ENCODE peak calls at places on chromosomes 13 and 19, in ten cellular contexts. One of them, this sample, is unnamed.
A peak's percentile ranks its signal among the peaks of the same experiment; 100 is the strongest.

GRCh38 chr13:35699805-35700204 is 223.3 kb upstream of the MAB21L1 start:
- DNase-seq in cardiac muscle cell: no peak
- DNase-seq in skeletal muscle cell: no peak
- DNase-seq in sciatic nerve: peak; percentile 72
- DNase-seq in iPS-NIHi11: no peak
- DNase-seq in psoas muscle: no peak
- DNase-seq in kidney tubule cell: peak; percentile 7
- DNase-seq in uterus: peak; percentile 51
- DNase-seq in ureter: no peak
- DNase-seq in GM03348: peak; percentile 62
- DNase-seq in this sample: no peak

GRCh38 chr13:58238972-58239773 is 607.6 kb downstream of the PCDH17 start:
- DNase-seq in cardiac muscle cell: no peak
- DNase-seq in skeletal muscle cell: no peak
- DNase-seq in psoas muscle: peak; percentile 16
- DNase-seq in sciatic nerve: no peak
- DNase-seq in ureter: no peak
- DNase-seq in kidney tubule cell: no peak
- DNase-seq in GM03348: no peak
- DNase-seq in iPS-NIHi11: no peak
- DNase-seq in uterus: no peak
- DNase-seq in this sample: no peak

GRCh38 chr19:3224346-3225325 is at the start of gene CELF5:
- DNase-seq in sciatic nerve: no peak
- DNase-seq in GM03348: peak; percentile 95
- DNase-seq in skeletal muscle cell: no peak
- DNase-seq in iPS-NIHi11: peak; percentile 96
- DNase-seq in uterus: no peak
- DNase-seq in psoas muscle: no peak
- DNase-seq in kidney tubule cell: peak; percentile 25
- DNase-seq in ureter: no peak
- DNase-seq in cardiac muscle cell: peak; percentile 81
- DNase-seq in this sample: peak; percentile 94

GRCh38 chr19:46624958-46625661 is at the start of gene PTGIR:
- DNase-seq in uterus: peak; percentile 84
- DNase-seq in skeletal muscle cell: peak; percentile 62
- DNase-seq in GM03348: peak; percentile 85
- DNase-seq in psoas muscle: peak; percentile 91
- DNase-seq in sciatic nerve: peak; percentile 85
- DNase-seq in kidney tubule cell: no peak
- DNase-seq in cardiac muscle cell: no peak
- DNase-seq in iPS-NIHi11: peak; percentile 44
- DNase-seq in ureter: peak; percentile 70
- DNase-seq in this sample: peak; percentile 81

GRCh38 chr19:18789883-18790565 is 1.1 kb downstream of the COMP start:
- DNase-seq in uterus: no peak
- DNase-seq in GM03348: peak; percentile 91
- DNase-seq in ureter: no peak
- DNase-seq in cardiac muscle cell: peak; percentile 32
- DNase-seq in sciatic nerve: no peak
- DNase-seq in skeletal muscle cell: no peak
- DNase-seq in iPS-NIHi11: peak; percentile 81
- DNase-seq in psoas muscle: no peak
- DNase-seq in kidney tubule cell: no peak
- DNase-seq in this sample: peak; percentile 73

GRCh38 chr19:30719991-30720329 is 347.8 kb downstream of the ZNF536 start:
- DNase-seq in cardiac muscle cell: no peak
- DNase-seq in ureter: no peak
- DNase-seq in psoas muscle: peak; percentile 53
- DNase-seq in iPS-NIHi11: peak; percentile 42
- DNase-seq in skeletal muscle cell: no peak
- DNase-seq in sciatic nerve: no peak
- DNase-seq in kidney tubule cell: peak; percentile 22
- DNase-seq in GM03348: peak; percentile 65
- DNase-seq in uterus: peak; percentile 28
- DNase-seq in this sample: peak; percentile 37

GRCh38 chr13:112934075-112934474 is 34.9 kb upstream of the MCF2L start:
- DNase-seq in psoas muscle: no peak
- DNase-seq in uterus: no peak
- DNase-seq in kidney tubule cell: no peak
- DNase-seq in iPS-NIHi11: no peak
- DNase-seq in GM03348: no peak
- DNase-seq in cardiac muscle cell: no peak
- DNase-seq in sciatic nerve: no peak
- DNase-seq in skeletal muscle cell: no peak
- DNase-seq in ureter: no peak
- DNase-seq in this sample: no peak

GRCh38 chr19:18804643-18805042 is 13.5 kb upstream of the COMP start:
- DNase-seq in psoas muscle: no peak
- DNase-seq in iPS-NIHi11: no peak
- DNase-seq in sciatic nerve: no peak
- DNase-seq in ureter: no peak
- DNase-seq in uterus: no peak
- DNase-seq in cardiac muscle cell: no peak
- DNase-seq in kidney tubule cell: no peak
- DNase-seq in skeletal muscle cell: no peak
- DNase-seq in GM03348: no peak
- DNase-seq in this sample: no peak

GRCh38 chr13:79710376-79710775 is 229.4 kb downstream of the NDFIP2 start:
- DNase-seq in psoas muscle: no peak
- DNase-seq in skeletal muscle cell: no peak
- DNase-seq in iPS-NIHi11: no peak
- DNase-seq in uterus: no peak
- DNase-seq in GM03348: peak; percentile 50
- DNase-seq in cardiac muscle cell: no peak
- DNase-seq in sciatic nerve: no peak
- DNase-seq in kidney tubule cell: peak; percentile 34
- DNase-seq in ureter: no peak
- DNase-seq in this sample: no peak

GRCh38 chr13:97359181-97360057 is 74.5 kb upstream of the RAP2A start:
- DNase-seq in GM03348: peak; percentile 75
- DNase-seq in cardiac muscle cell: peak; percentile 77
- DNase-seq in iPS-NIHi11: peak; percentile 61
- DNase-seq in kidney tubule cell: peak; percentile 65
- DNase-seq in uterus: peak; percentile 65
- DNase-seq in skeletal muscle cell: peak; percentile 43
- DNase-seq in sciatic nerve: no peak
- DNase-seq in psoas muscle: no peak
- DNase-seq in ureter: peak; percentile 58
- DNase-seq in this sample: peak; percentile 70

GRCh38 chr19:58059681-58060080 is 599 bp downstream of the ZNF135 start:
- DNase-seq in iPS-NIHi11: no peak
- DNase-seq in ureter: no peak
- DNase-seq in sciatic nerve: no peak
- DNase-seq in skeletal muscle cell: no peak
- DNase-seq in cardiac muscle cell: no peak
- DNase-seq in psoas muscle: no peak
- DNase-seq in kidney tubule cell: no peak
- DNase-seq in uterus: no peak
- DNase-seq in GM03348: no peak
- DNase-seq in this sample: no peak

GRCh38 chr19:15259900-15260299 is 27.7 kb upstream of the EPHX3 start:
- DNase-seq in psoas muscle: no peak
- DNase-seq in cardiac muscle cell: no peak
- DNase-seq in skeletal muscle cell: no peak
- DNase-seq in uterus: no peak
- DNase-seq in ureter: no peak
- DNase-seq in sciatic nerve: no peak
- DNase-seq in kidney tubule cell: no peak
- DNase-seq in GM03348: no peak
- DNase-seq in iPS-NIHi11: no peak
- DNase-seq in this sample: no peak

GRCh38 chr19:2294377-2295335 is 12.7 kb upstream of the PEAK3 start:
- DNase-seq in sciatic nerve: no peak
- DNase-seq in cardiac muscle cell: no peak
- DNase-seq in psoas muscle: no peak
- DNase-seq in skeletal muscle cell: peak; percentile 57
- DNase-seq in ureter: no peak
- DNase-seq in GM03348: peak; percentile 83
- DNase-seq in kidney tubule cell: no peak
- DNase-seq in uterus: peak; percentile 61
- DNase-seq in iPS-NIHi11: no peak
- DNase-seq in this sample: peak; percentile 82

GRCh38 chr13:20426766-20427448 is 98.8 kb downstream of the CRYL1 start:
- DNase-seq in ureter: no peak
- DNase-seq in skeletal muscle cell: no peak
- DNase-seq in kidney tubule cell: no peak
- DNase-seq in psoas muscle: no peak
- DNase-seq in cardiac muscle cell: no peak
- DNase-seq in GM03348: peak; percentile 30
- DNase-seq in iPS-NIHi11: no peak
- DNase-seq in uterus: no peak
- DNase-seq in sciatic nerve: no peak
- DNase-seq in this sample: no peak

GRCh38 chr13:48411281-48412099 is 1.4 kb downstream of the LPAR6 start:
- DNase-seq in iPS-NIHi11: peak; percentile 33
- DNase-seq in GM03348: no peak
- DNase-seq in ureter: no peak
- DNase-seq in kidney tubule cell: peak; percentile 10
- DNase-seq in cardiac muscle cell: no peak
- DNase-seq in psoas muscle: no peak
- DNase-seq in uterus: no peak
- DNase-seq in skeletal muscle cell: no peak
- DNase-seq in sciatic nerve: no peak
- DNase-seq in this sample: no peak

GRCh38 chr19:17755977-17756670 is 4.8 kb downstream of the FCHO1 start:
- DNase-seq in psoas muscle: no peak
- DNase-seq in kidney tubule cell: peak; percentile 21
- DNase-seq in uterus: no peak
- DNase-seq in cardiac muscle cell: peak; percentile 83
- DNase-seq in iPS-NIHi11: peak; percentile 85
- DNase-seq in GM03348: peak; percentile 31
- DNase-seq in skeletal muscle cell: no peak
- DNase-seq in sciatic nerve: no peak
- DNase-seq in ureter: no peak
- DNase-seq in this sample: no peak

GRCh38 chr13:46586766-46587509 is 34.0 kb downstream of the LRCH1 start:
- DNase-seq in psoas muscle: no peak
- DNase-seq in cardiac muscle cell: no peak
- DNase-seq in GM03348: no peak
- DNase-seq in ureter: no peak
- DNase-seq in skeletal muscle cell: no peak
- DNase-seq in sciatic nerve: no peak
- DNase-seq in uterus: no peak
- DNase-seq in kidney tubule cell: peak; percentile 65
- DNase-seq in iPS-NIHi11: no peak
- DNase-seq in this sample: no peak

GRCh38 chr13:95698047-95698749 is 21.3 kb downstream of the DNAJC3 start:
- DNase-seq in psoas muscle: no peak
- DNase-seq in ureter: no peak
- DNase-seq in kidney tubule cell: peak; percentile 29
- DNase-seq in GM03348: no peak
- DNase-seq in iPS-NIHi11: peak; percentile 26
- DNase-seq in skeletal muscle cell: no peak
- DNase-seq in uterus: no peak
- DNase-seq in cardiac muscle cell: no peak
- DNase-seq in sciatic nerve: no peak
- DNase-seq in this sample: no peak

GRCh38 chr19:30896551-30896950 is 452.7 kb downstream of the TSHZ3 start:
- DNase-seq in skeletal muscle cell: no peak
- DNase-seq in sciatic nerve: no peak
- DNase-seq in kidney tubule cell: no peak
- DNase-seq in iPS-NIHi11: peak; percentile 45
- DNase-seq in GM03348: no peak
- DNase-seq in uterus: no peak
- DNase-seq in cardiac muscle cell: peak; percentile 92
- DNase-seq in psoas muscle: no peak
- DNase-seq in ureter: no peak
- DNase-seq in this sample: no peak

GRCh38 chr19:1082928-1083816 is 12.0 kb downstream of the POLR2E start:
- DNase-seq in iPS-NIHi11: no peak
- DNase-seq in GM03348: no peak
- DNase-seq in uterus: no peak
- DNase-seq in psoas muscle: no peak
- DNase-seq in skeletal muscle cell: no peak
- DNase-seq in sciatic nerve: no peak
- DNase-seq in ureter: no peak
- DNase-seq in cardiac muscle cell: no peak
- DNase-seq in kidney tubule cell: no peak
- DNase-seq in this sample: no peak

GRCh38 chr19:35253316-35254286 is 4.8 kb downstream of the LSR start:
- DNase-seq in cardiac muscle cell: no peak
- DNase-seq in iPS-NIHi11: no peak
- DNase-seq in sciatic nerve: no peak
- DNase-seq in skeletal muscle cell: no peak
- DNase-seq in psoas muscle: no peak
- DNase-seq in uterus: no peak
- DNase-seq in ureter: no peak
- DNase-seq in kidney tubule cell: no peak
- DNase-seq in GM03348: no peak
- DNase-seq in this sample: no peak

GRCh38 chr19:29294343-29294811 is 81.4 kb upstream of the UQCRFS1 start:
- DNase-seq in ureter: no peak
- DNase-seq in psoas muscle: no peak
- DNase-seq in cardiac muscle cell: no peak
- DNase-seq in skeletal muscle cell: no peak
- DNase-seq in kidney tubule cell: no peak
- DNase-seq in sciatic nerve: no peak
- DNase-seq in GM03348: peak; percentile 19
- DNase-seq in iPS-NIHi11: no peak
- DNase-seq in uterus: no peak
- DNase-seq in this sample: no peak

GRCh38 chr19:56837892-56838679 is 2.4 kb downstream of the PEG3 start:
- DNase-seq in skeletal muscle cell: no peak
- DNase-seq in iPS-NIHi11: no peak
- DNase-seq in cardiac muscle cell: no peak
- DNase-seq in ureter: peak; percentile 71
- DNase-seq in sciatic nerve: peak; percentile 84
- DNase-seq in kidney tubule cell: peak; percentile 81
- DNase-seq in uterus: peak; percentile 68
- DNase-seq in psoas muscle: peak; percentile 78
- DNase-seq in GM03348: no peak
- DNase-seq in this sample: no peak

GRCh38 chr13:20197361-20197834 is 4.7 kb upstream of the GJB2 start:
- DNase-seq in GM03348: peak; percentile 66
- DNase-seq in cardiac muscle cell: peak; percentile 60
- DNase-seq in psoas muscle: no peak
- DNase-seq in ureter: no peak
- DNase-seq in uterus: no peak
- DNase-seq in kidney tubule cell: peak; percentile 62
- DNase-seq in iPS-NIHi11: peak; percentile 66
- DNase-seq in sciatic nerve: no peak
- DNase-seq in skeletal muscle cell: peak; percentile 27
- DNase-seq in this sample: peak; percentile 66

GRCh38 chr13:79711631-79712030 is 230.7 kb downstream of the NDFIP2 start:
- DNase-seq in GM03348: no peak
- DNase-seq in skeletal muscle cell: no peak
- DNase-seq in ureter: no peak
- DNase-seq in sciatic nerve: no peak
- DNase-seq in iPS-NIHi11: no peak
- DNase-seq in psoas muscle: no peak
- DNase-seq in cardiac muscle cell: no peak
- DNase-seq in kidney tubule cell: no peak
- DNase-seq in uterus: no peak
- DNase-seq in this sample: no peak

GRCh38 chr13:39047560-39047959 is 9.3 kb downstream of the NHLRC3 start:
- DNase-seq in iPS-NIHi11: peak; percentile 56
- DNase-seq in ureter: peak; percentile 61
- DNase-seq in GM03348: no peak
- DNase-seq in skeletal muscle cell: no peak
- DNase-seq in kidney tubule cell: no peak
- DNase-seq in uterus: no peak
- DNase-seq in psoas muscle: no peak
- DNase-seq in cardiac muscle cell: no peak
- DNase-seq in sciatic nerve: no peak
- DNase-seq in this sample: no peak

GRCh38 chr13:57633141-57633949 is 1.8 kb downstream of the PCDH17 start:
- DNase-seq in sciatic nerve: peak; percentile 71
- DNase-seq in iPS-NIHi11: peak; percentile 76
- DNase-seq in kidney tubule cell: peak; percentile 1
- DNase-seq in psoas muscle: peak; percentile 74
- DNase-seq in skeletal muscle cell: no peak
- DNase-seq in uterus: peak; percentile 30
- DNase-seq in GM03348: no peak
- DNase-seq in ureter: no peak
- DNase-seq in cardiac muscle cell: peak; percentile 52
- DNase-seq in this sample: peak; percentile 3

GRCh38 chr13:46288570-46289259 is 77.0 kb downstream of the LRRC63 start:
- DNase-seq in sciatic nerve: no peak
- DNase-seq in skeletal muscle cell: peak; percentile 20
- DNase-seq in GM03348: peak; percentile 56
- DNase-seq in cardiac muscle cell: peak; percentile 69
- DNase-seq in uterus: no peak
- DNase-seq in iPS-NIHi11: peak; percentile 49
- DNase-seq in ureter: no peak
- DNase-seq in psoas muscle: no peak
- DNase-seq in kidney tubule cell: peak; percentile 46
- DNase-seq in this sample: no peak